ENCODE peak calls at places on chromosomes 7 and 10, in nine cellular contexts. C is GM04504; E is ELF-1; F is HEK293T; D is NCI-H1092 treated with DMSO at 0.1 percent for 48 hours; K is activated T-helper 1 cell treated with anti-CD3 and anti-CD28 coated beads, Interleukin-2, amount 50 U/mL, for 16 hours; G is adipocyte; N is H4; Q is CD4-positive, alpha-beta memory T cell. I is an unnamed sample.

GRCh38 chr7:1110358-1110757 is 22.4 kb downstream of the GPER1 start:
- DNase-seq in C (no peak), E (no peak), F (no peak), D (no peak), K (no peak), G (no peak), N (no peak), Q (no peak), I (no peak)

GRCh38 chr7:105014725-105015630 is 973 bp downstream of the KMT2E start:
- DNase-seq in C (no peak), E (peak), F (no peak), D (peak), K (peak), G (peak), N (peak), Q (peak), I (peak)

GRCh38 chr10:79397051-79397450 is 48.4 kb downstream of the ZCCHC24 start:
- DNase-seq in C (no peak), E (no peak), F (no peak), D (no peak), K (no peak), G (no peak), N (no peak), Q (no peak), I (no peak)

GRCh38 chr10:47123889-47124288 is 176.1 kb upstream of the GDF10 start:
- DNase-seq in C (no peak), E (no peak), F (no peak), D (no peak), K (no peak), G (no peak), N (no peak), Q (no peak), I (no peak)

GRCh38 chr7:102912742-102913141 is at the start of gene LRRC17:
- DNase-seq in C (peak), E (no peak), F (peak), D (peak), K (no peak), G (peak), N (peak), Q (no peak), I (no peak)

GRCh38 chr10:62183442-62183841 is 85.2 kb downstream of the RTKN2 start:
- DNase-seq in C (no peak), E (no peak), F (no peak), D (no peak), K (peak), G (no peak), N (no peak), Q (peak), I (peak)

GRCh38 chr7:103447073-103447960 is 1.3 kb upstream of the SLC26A5 start:
- DNase-seq in C (peak), E (peak), F (peak), D (peak), K (no peak), G (peak), N (peak), Q (no peak), I (peak)

GRCh38 chr10:31586708-31587107 is 267.7 kb downstream of the ZEB1 start:
- DNase-seq in C (no peak), E (no peak), F (no peak), D (no peak), K (no peak), G (no peak), N (no peak), Q (no peak), I (no peak)

GRCh38 chr7:6636741-6637543 is at the start of gene ZNF316:
- DNase-seq in C (no peak), E (no peak), F (peak), D (peak), K (peak), G (peak), N (no peak), Q (no peak), I (peak)

GRCh38 chr7:80467069-80467468 is 44.8 kb downstream of the GNAT3 start:
- DNase-seq in C (no peak), E (no peak), F (no peak), D (peak), K (no peak), G (peak), N (peak), Q (no peak), I (no peak)

GRCh38 chr7:157000047-157000726 is 10.3 kb downstream of the MNX1 start:
- DNase-seq in C (no peak), E (no peak), F (no peak), D (no peak), K (no peak), G (no peak), N (no peak), Q (no peak), I (peak)

GRCh38 chr7:116706668-116707126 is 34.7 kb downstream of the MET start:
- DNase-seq in C (no peak), E (no peak), F (no peak), D (peak), K (no peak), G (peak), N (peak), Q (no peak), I (no peak)

GRCh38 chr10:128304271-128304670 is 178.0 kb upstream of the MKI67 start:
- DNase-seq in C (no peak), E (no peak), F (no peak), D (no peak), K (no peak), G (no peak), N (no peak), Q (no peak), I (no peak)

GRCh38 chr10:46992794-46993552 is 81.7 kb downstream of the PTPN20 start:
- DNase-seq in C (peak), E (peak), F (peak), D (peak), K (no peak), G (peak), N (peak), Q (no peak), I (no peak)

GRCh38 chr7:126483972-126484371 is 768.8 kb downstream of the GRM8 start:
- DNase-seq in C (no peak), E (no peak), F (no peak), D (peak), K (no peak), G (no peak), N (peak), Q (no peak), I (no peak)

GRCh38 chr7:28389504-28390385 is 22.6 kb upstream of the CREB5 start:
- DNase-seq in C (peak), E (peak), F (peak), D (peak), K (no peak), G (peak), N (peak), Q (no peak), I (peak)

GRCh38 chr7:12623885-12624498 is 53.5 kb downstream of the SCIN start:
- DNase-seq in C (no peak), E (no peak), F (peak), D (peak), K (no peak), G (peak), N (peak), Q (no peak), I (no peak)

GRCh38 chr7:150515752-150516151 is 1.1 kb downstream of the GIMAP7 start:
- DNase-seq in C (no peak), E (no peak), F (no peak), D (no peak), K (no peak), G (no peak), N (no peak), Q (no peak), I (no peak)

GRCh38 chr7:113338297-113338696 is 219.9 kb upstream of the SMIM30 start:
- DNase-seq in C (no peak), E (no peak), F (no peak), D (peak), K (no peak), G (no peak), N (no peak), Q (no peak), I (no peak)

GRCh38 chr7:158723714-158724385 is 19.2 kb upstream of the NCAPG2 start:
- DNase-seq in C (no peak), E (no peak), F (no peak), D (no peak), K (no peak), G (no peak), N (no peak), Q (no peak), I (no peak)

GRCh38 chr7:99272476-99273045 is at the start of gene MYH16:
- DNase-seq in C (no peak), E (no peak), F (no peak), D (no peak), K (no peak), G (no peak), N (no peak), Q (no peak), I (no peak)

GRCh38 chr7:27235387-27236052 is 7.1 kb upstream of the EVX1 start:
- DNase-seq in C (no peak), E (peak), F (peak), D (peak), K (no peak), G (no peak), N (peak), Q (no peak), I (peak)

GRCh38 chr10:5482016-5482415 is 17.4 kb downstream of the CALML5 start:
- DNase-seq in C (no peak), E (no peak), F (no peak), D (no peak), K (no peak), G (no peak), N (no peak), Q (no peak), I (no peak)

GRCh38 chr10:5434017-5434753 is 21.8 kb downstream of the NET1 start:
- DNase-seq in C (no peak), E (no peak), F (peak), D (peak), K (no peak), G (peak), N (peak), Q (no peak), I (peak)

GRCh38 chr10:102665904-102666509 is 21.7 kb downstream of the TRIM8 start:
- DNase-seq in C (no peak), E (no peak), F (no peak), D (no peak), K (no peak), G (no peak), N (no peak), Q (no peak), I (no peak)

GRCh38 chr7:21550076-21550475 is 7.2 kb downstream of the DNAH11 start:
- DNase-seq in C (no peak), E (no peak), F (no peak), D (no peak), K (no peak), G (no peak), N (no peak), Q (no peak), I (no peak)

I was measured in GM13976.